ENCODE peak calls at places on chromosomes 13 and 19, in four cellular contexts. M is fibroblast of pulmonary artery, T is natural killer cell, A is endodermal cell. N is an unnamed sample.

GRCh38 chr13:29707876-29708543 is 112.5 kb upstream of the SLC7A1 start:
- DNase-seq in M (peak; percentile 58), T (no peak), A (peak; percentile 91), N (peak; percentile 86)

GRCh38 chr13:70755411-70755810 is 647.2 kb upstream of the KLHL1 start:
- DNase-seq in M (no peak), T (no peak), A (no peak), N (no peak)

GRCh38 chr19:55176116-55176515 is 4.0 kb downstream of the SYT5 start:
- DNase-seq in M (no peak), T (no peak), A (no peak), N (no peak)

GRCh38 chr13:97944396-97945029 is 9.0 kb upstream of the IPO5 start:
- DNase-seq in M (peak; percentile 58), T (no peak), A (no peak), N (no peak)

GRCh38 chr13:80131204-80131603 is 209.7 kb downstream of the SPRY2 start:
- DNase-seq in M (peak; percentile 81), T (no peak), A (peak; percentile 77), N (peak; percentile 38)

GRCh38 chr19:19964416-19964815 is 63.7 kb downstream of the ZNF93 start:
- DNase-seq in M (no peak), T (no peak), A (no peak), N (no peak)

GRCh38 chr13:46489586-46490023 is 63.4 kb upstream of the LRCH1 start:
- DNase-seq in M (peak; percentile 82), T (no peak), A (no peak), N (no peak)

GRCh38 chr13:41652735-41653361 is 195.5 kb downstream of the RGCC start:
- DNase-seq in M (peak; percentile 87), T (no peak), A (no peak), N (no peak)

GRCh38 chr19:18672606-18673337 is 10.7 kb upstream of the CRTC1 start:
- DNase-seq in M (peak; percentile 53), T (no peak), A (no peak), N (peak; percentile 63)

GRCh38 chr13:113187263-113187669 is 21.2 kb downstream of the PCID2 start:
- DNase-seq in M (peak; percentile 99), T (no peak), A (peak; percentile 41), N (no peak)

GRCh38 chr13:38686635-38687245 is at the start of gene FREM2:
- DNase-seq in M (peak; percentile 9), T (no peak), A (peak; percentile 98), N (peak; percentile 97)

GRCh38 chr19:7670150-7670784 is 1.4 kb downstream of the RETN start:
- DNase-seq in M (no peak), T (no peak), A (no peak), N (no peak)

GRCh38 chr19:2148482-2149135 is 2.8 kb downstream of the AP3D1 start:
- DNase-seq in M (no peak), T (no peak), A (no peak), N (no peak)

GRCh38 chr19:34082289-34083077 is 89.8 kb upstream of the LSM14A start:
- DNase-seq in M (no peak), T (no peak), A (peak; percentile 78), N (peak; percentile 42)

GRCh38 chr13:114313061-114313860 is 1.0 kb upstream of the CHAMP1 start:
- DNase-seq in M (no peak), T (no peak), A (no peak), N (no peak)

GRCh38 chr19:38543807-38544568 is 73.8 kb downstream of the MAP4K1 start:
- DNase-seq in M (peak; percentile 77), T (no peak), A (peak; percentile 75), N (peak; percentile 82)

GRCh38 chr19:48480476-48481190 is 11.5 kb downstream of the CYTH2 start:
- DNase-seq in M (no peak), T (peak; percentile 52), A (no peak), N (no peak)

GRCh38 chr19:27777726-27778125 is 1435.2 kb downstream of the UQCRFS1 start:
- DNase-seq in M (no peak), T (no peak), A (peak; percentile 71), N (peak; percentile 24)
- TF ChIP-seq CTCF in M (peak; percentile 14), T (no peak), A (peak; percentile 58), N (peak; percentile 46)

GRCh38 chr19:10295847-10296591 is 6.3 kb downstream of the ICAM5 start:
- DNase-seq in M (no peak), T (no peak), A (peak; percentile 80), N (peak; percentile 57)

GRCh38 chr19:10293637-10294367 is 4.0 kb downstream of the ICAM5 start:
- DNase-seq in M (no peak), T (no peak), A (no peak), N (peak; percentile 32)

GRCh38 chr19:10292789-10293636 is 3.3 kb downstream of the ICAM5 start:
- DNase-seq in M (no peak), T (no peak), A (no peak), N (peak; percentile 66)

GRCh38 chr19:10294368-10294697 is 4.6 kb downstream of the ICAM5 start:
- DNase-seq in M (no peak), T (no peak), A (peak; percentile 88), N (peak; percentile 74)

GRCh38 chr19:10295305-10295846 is 5.6 kb downstream of the ICAM5 start:
- DNase-seq in M (no peak), T (peak; percentile 70), A (peak; percentile 74), N (peak; percentile 60)
- TF ChIP-seq CTCF in M (no peak), T (no peak), A (peak; percentile 64), N (peak; percentile 43)

DNA sequence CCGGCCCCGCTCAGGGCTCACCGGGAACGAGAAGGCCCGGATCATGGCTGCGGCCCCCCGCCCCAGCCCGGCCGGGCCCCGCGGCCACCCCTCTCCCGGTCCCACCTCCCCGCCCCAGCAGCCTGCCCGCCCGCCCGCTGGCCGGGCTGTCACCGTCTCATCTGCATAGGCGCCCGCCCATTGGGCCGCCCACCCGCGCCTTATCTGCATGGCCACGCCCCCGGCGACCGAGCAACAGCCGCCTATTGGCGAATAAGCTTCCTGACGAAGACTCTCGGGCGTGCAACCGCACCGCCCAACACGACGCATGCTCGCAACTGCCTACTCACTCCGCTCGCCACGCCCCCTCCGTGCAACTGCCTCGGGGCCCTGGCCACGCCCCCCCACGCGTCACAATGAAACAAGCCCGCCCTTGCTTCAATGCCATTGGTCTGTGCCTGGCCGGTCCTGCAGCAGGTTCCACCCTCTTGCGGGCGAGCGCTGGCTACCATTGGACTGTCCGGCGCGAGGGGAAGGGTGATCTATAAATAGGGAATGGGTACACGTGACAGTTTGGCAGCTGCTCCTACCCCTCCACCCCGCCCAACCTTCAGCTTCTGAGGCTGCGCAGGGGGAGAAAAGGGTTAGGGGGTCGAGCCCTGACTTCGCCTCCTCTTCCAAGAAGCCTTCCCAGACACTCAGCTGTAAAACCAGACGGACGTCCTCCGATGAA is at the start of gene DACT3:
- DNase-seq in M (peak; percentile 100), T (peak; percentile 100), A (peak; percentile 100), N (peak; percentile 100)
- TF ChIP-seq CTCF in M (no peak), T (no peak), A (no peak), N (no peak)

GRCh38 chr13:65638572-65639168 is 1591.5 kb downstream of the PCDH9 start:
- DNase-seq in M (peak; percentile 79), T (no peak), A (peak; percentile 53), N (no peak)
- TF ChIP-seq CTCF in M (peak; percentile 92), T (peak; percentile 54), A (peak; percentile 84), N (peak; percentile 77)

DNA sequence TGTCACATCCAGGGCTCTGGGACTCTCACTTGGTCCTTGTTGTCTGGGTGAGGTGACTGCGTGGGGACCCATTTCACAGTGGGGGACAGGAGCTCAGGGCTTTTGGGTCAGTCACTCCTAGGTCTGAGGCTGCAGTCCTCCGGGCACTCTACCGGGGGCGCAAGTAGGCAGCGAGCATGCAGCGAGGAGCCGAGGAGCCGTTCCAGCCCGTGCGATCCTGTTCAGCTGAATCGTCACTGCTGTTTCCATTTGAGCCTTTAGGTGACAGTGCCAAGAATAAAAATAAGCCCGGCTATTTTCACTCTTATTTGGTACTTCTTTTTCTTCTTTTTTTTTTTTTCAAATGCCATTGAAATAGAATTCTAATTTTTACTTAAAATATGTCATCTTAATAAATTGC is 126.5 kb downstream of the ZNF536 start:
- DNase-seq in M (no peak), T (no peak), A (peak; percentile 89), N (peak; percentile 78)
- TF ChIP-seq CTCF in M (no peak), T (no peak), A (peak; percentile 75), N (peak; percentile 72)

DNA sequence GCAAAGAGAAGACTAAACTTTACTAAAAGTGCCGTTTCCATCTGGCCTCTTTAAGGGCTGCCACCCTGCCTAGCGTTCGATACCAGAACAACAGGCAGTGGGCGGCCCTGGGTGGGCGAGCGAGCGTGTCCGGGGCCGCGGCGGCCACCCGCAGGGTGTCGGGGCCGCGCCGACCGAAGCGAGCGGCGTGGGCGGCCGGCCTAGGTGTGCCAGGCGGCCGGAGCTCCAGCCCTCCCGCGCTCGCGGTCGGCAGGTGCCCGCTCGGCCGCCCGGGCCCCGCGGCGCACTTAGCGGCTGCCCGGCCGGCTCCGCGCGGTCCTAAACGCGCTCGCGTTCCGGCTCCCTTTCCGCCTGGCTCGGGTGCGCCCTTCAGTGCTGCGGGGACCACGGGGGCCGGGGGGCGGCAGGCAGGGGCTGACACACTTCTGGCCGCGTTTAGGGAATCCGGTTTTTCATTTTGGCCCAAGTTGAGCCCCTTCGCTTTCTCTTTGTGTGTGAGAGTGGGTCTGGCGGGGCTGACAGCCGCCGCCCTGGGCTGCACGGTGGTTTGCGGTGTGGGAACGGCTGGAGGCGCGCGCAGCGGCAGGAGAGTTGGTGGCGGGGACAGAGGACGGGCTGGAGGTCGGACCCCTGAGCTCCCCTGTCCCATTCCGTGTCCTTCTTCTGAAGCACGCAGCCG is 2.9 kb downstream of the FGF9 start:
- DNase-seq in M (peak; percentile 29), T (peak; percentile 59), A (peak; percentile 84), N (peak; percentile 71)
- TF ChIP-seq CTCF in M (no peak), T (no peak), A (peak; percentile 56), N (no peak)

GRCh38 chr19:43430142-43430710 is 15.5 kb downstream of the TEX101 start:
- DNase-seq in M (no peak), T (no peak), A (peak; percentile 78), N (peak; percentile 51)
- TF ChIP-seq CTCF in M (peak; percentile 9), T (no peak), A (peak; percentile 70), N (peak; percentile 58)

GRCh38 chr13:24301911-24302310 is 7.5 kb upstream of the C1QTNF9 start:
- DNase-seq in M (no peak), T (no peak), A (no peak), N (no peak)

GRCh38 chr13:24307211-24308067 is 1.9 kb upstream of the C1QTNF9 start:
- DNase-seq in M (peak; percentile 15), T (no peak), A (peak; percentile 57), N (peak; percentile 36)

GRCh38 chr13:24301434-24301833 is 7.9 kb upstream of the C1QTNF9 start:
- DNase-seq in M (no peak), T (no peak), A (no peak), N (no peak)

GRCh38 chr13:24306632-24307031 is 2.7 kb upstream of the C1QTNF9 start:
- DNase-seq in M (peak; percentile 13), T (no peak), A (no peak), N (no peak)

GRCh38 chr13:24304620-24305019 is 4.8 kb upstream of the C1QTNF9 start:
- DNase-seq in M (no peak), T (no peak), A (no peak), N (no peak)
- TF ChIP-seq CTCF in M (no peak), T (no peak), A (no peak), N (no peak)

N was measured in H9.